ENCODE peak calls at places on chromosome 6, in seven cellular contexts. U is cardiac septum; J is lower leg skin; E is tibial artery; T is nucleus accumbens; Z is activated CD4-positive, alpha-beta T cell treated with anti-CD3 and anti-CD28 coated beads for 48 hours; W is progenitor cell of endocrine pancreas. P is an unnamed sample.

GRCh38 chr6:106474476-106474875 is 114.0 kb downstream of the CRYBG1 start:
- DNase-seq in U (no peak), J (no peak), E (no peak), T (no peak), Z (no peak), W (no peak), P (no peak)

GRCh38 chr6:3473773-3474172 is 16.9 kb upstream of the SLC22A23 start:
- DNase-seq in U (no peak), J (no peak), E (no peak), T (no peak), Z (no peak), W (no peak), P (no peak)

GRCh38 chr6:101605426-101605825 is 211.9 kb downstream of the GRIK2 start:
- DNase-seq in U (no peak), J (no peak), E (no peak), T (no peak), Z (no peak), W (no peak), P (no peak)

GRCh38 chr6:161804804-161805203 is 530.9 kb upstream of the AGPAT4 start:
- DNase-seq in U (no peak), J (no peak), E (no peak), T (no peak), Z (no peak), W (no peak), P (no peak)

GRCh38 chr6:83870649-83871048 is 11.2 kb downstream of the CYB5R4 start:
- DNase-seq in U (no peak), J (no peak), E (no peak), T (no peak), Z (no peak), W (no peak), P (no peak)

GRCh38 chr6:135002229-135002844 is 52.3 kb downstream of the HBS1L start:
- DNase-seq in U (no peak), J (no peak), E (no peak), T (no peak), Z (no peak), W (no peak), P (no peak)

GRCh38 chr6:83057705-83058321 is 7.8 kb downstream of the UBE3D start:
- DNase-seq in U (no peak), J (no peak), E (no peak), T (peak), Z (peak), W (peak), P (no peak)

GRCh38 chr6:44804016-44804415 is 416.5 kb downstream of the CDC5L start:
- DNase-seq in U (no peak), J (no peak), E (no peak), T (no peak), Z (no peak), W (no peak), P (no peak)

GRCh38 chr6:133743621-133744020 is 145.3 kb upstream of the TCF21 start:
- DNase-seq in U (no peak), J (no peak), E (no peak), T (no peak), Z (no peak), W (no peak), P (no peak)

GRCh38 chr6:139853302-139853992 is 479.0 kb upstream of the CITED2 start:
- DNase-seq in U (no peak), J (no peak), E (no peak), T (no peak), Z (no peak), W (no peak), P (no peak)

GRCh38 chr6:109896333-109896732 is 81.8 kb upstream of the GPR6 start:
- DNase-seq in U (no peak), J (no peak), E (no peak), T (no peak), Z (no peak), W (no peak), P (no peak)

GRCh38 chr6:124536792-124537191 is 425.4 kb upstream of the RNF217 start:
- DNase-seq in U (no peak), J (no peak), E (no peak), T (no peak), Z (no peak), W (no peak), P (no peak)

GRCh38 chr6:105968230-105968954 is 117.7 kb upstream of the PRDM1 start:
- DNase-seq in U (no peak), J (no peak), E (no peak), T (no peak), Z (no peak), W (no peak), P (no peak)